ENCODE peak calls at places on chromosomes 7 and 10, in seven cellular contexts. M is H1, D is T47D, G is K562, K is GM12878, F is SK-N-SH, E is HepG2. I is an unnamed sample.

GRCh38 chr7:73618538-73618937 is 5.8 kb downstream of the MLXIPL start:
- DNase-seq in F (no peak), M (no peak), G (no peak), D (no peak), E (no peak), K (no peak), I (no peak)

GRCh38 chr10:33661580-33662269 is 327.3 kb upstream of the NRP1 start:
- DNase-seq in G (no peak), K (no peak), E (peak), M (no peak), D (no peak), F (peak), I (no peak)

GRCh38 chr10:121033371-121033770 is 182.2 kb downstream of the WDR11 start:
- DNase-seq in K (no peak), E (no peak), D (no peak), F (no peak), M (no peak), G (no peak), I (no peak)

GRCh38 chr7:100588438-100588837 is 2.3 kb downstream of the FBXO24 start:
- DNase-seq in K (no peak), F (peak), M (no peak), D (no peak), G (peak), E (no peak), I (no peak)

GRCh38 chr10:101566333-101567164 is 21.5 kb downstream of the POLL start:
- DNase-seq in F (peak), D (no peak), K (no peak), G (peak), E (no peak), M (peak), I (no peak)

GRCh38 chr7:98879198-98879988 is 1.1 kb downstream of the TRRAP start:
- DNase-seq in E (peak), D (peak), K (peak), F (peak), G (peak), M (peak), I (peak)

GRCh38 chr10:48247680-48248079 is 26.8 kb downstream of the FRMPD2 start:
- DNase-seq in K (no peak), F (no peak), G (no peak), E (no peak), M (peak), D (no peak), I (no peak)

GRCh38 chr7:3463696-3464095 is 162.6 kb downstream of the SDK1 start:
- DNase-seq in F (no peak), G (no peak), M (no peak), E (no peak), D (no peak), K (no peak), I (no peak)

GRCh38 chr7:106421181-106421762 is 136.5 kb upstream of the NAMPT start:
- DNase-seq in E (no peak), F (no peak), D (no peak), K (no peak), M (no peak), G (no peak), I (no peak)

GRCh38 chr7:79520543-79520942 is 67.1 kb upstream of the MAGI2 start:
- DNase-seq in D (no peak), G (no peak), F (no peak), M (no peak), E (no peak), K (no peak), I (no peak)

GRCh38 chr7:27611043-27611442 is 51.6 kb downstream of the HIBADH start:
- DNase-seq in K (no peak), M (no peak), G (no peak), D (no peak), F (no peak), E (no peak), I (no peak)

GRCh38 chr7:83514977-83515376 is 134.0 kb downstream of the SEMA3E start:
- DNase-seq in M (no peak), G (no peak), E (no peak), F (no peak), D (no peak), K (no peak), I (no peak)

GRCh38 chr10:11397566-11397965 is 213.9 kb downstream of the USP6NL start:
- DNase-seq in G (no peak), E (no peak), K (no peak), M (no peak), F (no peak), D (no peak), I (no peak)

GRCh38 chr7:17121671-17122070 is 176.8 kb upstream of the AHR start:
- DNase-seq in E (no peak), F (no peak), M (no peak), K (no peak), D (no peak), G (no peak), I (no peak)

GRCh38 chr10:111017093-111017492 is 59.7 kb upstream of the ADRA2A start:
- DNase-seq in F (no peak), E (no peak), K (no peak), D (no peak), G (no peak), M (no peak), I (no peak)

GRCh38 chr10:31706921-31707571 is 221.6 kb downstream of the ARHGAP12 start:
- DNase-seq in F (no peak), K (no peak), M (no peak), G (no peak), D (no peak), E (no peak), I (no peak)

GRCh38 chr10:535051-535450 is 154.4 kb downstream of the DIP2C start:
- DNase-seq in F (no peak), K (no peak), G (no peak), D (no peak), M (no peak), E (no peak), I (no peak)

GRCh38 chr10:533611-534566 is 155.6 kb downstream of the DIP2C start:
- DNase-seq in K (no peak), G (no peak), F (no peak), E (no peak), D (no peak), M (no peak), I (no peak)

GRCh38 chr10:536935-537334 is 152.5 kb downstream of the DIP2C start:
- DNase-seq in K (no peak), G (no peak), F (no peak), E (no peak), D (no peak), M (no peak), I (no peak)

GRCh38 chr10:536371-536925 is 153.0 kb downstream of the DIP2C start:
- DNase-seq in D (no peak), K (no peak), E (no peak), G (no peak), M (no peak), F (no peak), I (no peak)

GRCh38 chr10:535953-536352 is 153.5 kb downstream of the DIP2C start:
- DNase-seq in G (no peak), K (no peak), M (no peak), D (no peak), F (no peak), E (no peak), I (no peak)
- TF ChIP-seq JUND in G (no peak), K (no peak), M (no peak), D (no peak), F (no peak), E (no peak), I (no peak)

GRCh38 chr7:22635349-22635748 is 91.7 kb upstream of the IL6 start:
- DNase-seq in F (no peak), M (no peak), G (no peak), D (no peak), E (no peak), K (no peak), I (no peak)

GRCh38 chr7:22645418-22646181 is 81.4 kb upstream of the IL6 start:
- DNase-seq in E (no peak), M (no peak), G (no peak), K (no peak), F (no peak), D (no peak), I (no peak)

GRCh38 chr7:22639400-22639799 is 87.6 kb upstream of the IL6 start:
- DNase-seq in K (no peak), M (no peak), F (no peak), G (no peak), E (no peak), D (no peak), I (no peak)

GRCh38 chr7:22642454-22642853 is 84.5 kb upstream of the IL6 start:
- DNase-seq in K (no peak), G (no peak), M (no peak), F (no peak), E (no peak), D (no peak), I (no peak)

DNA sequence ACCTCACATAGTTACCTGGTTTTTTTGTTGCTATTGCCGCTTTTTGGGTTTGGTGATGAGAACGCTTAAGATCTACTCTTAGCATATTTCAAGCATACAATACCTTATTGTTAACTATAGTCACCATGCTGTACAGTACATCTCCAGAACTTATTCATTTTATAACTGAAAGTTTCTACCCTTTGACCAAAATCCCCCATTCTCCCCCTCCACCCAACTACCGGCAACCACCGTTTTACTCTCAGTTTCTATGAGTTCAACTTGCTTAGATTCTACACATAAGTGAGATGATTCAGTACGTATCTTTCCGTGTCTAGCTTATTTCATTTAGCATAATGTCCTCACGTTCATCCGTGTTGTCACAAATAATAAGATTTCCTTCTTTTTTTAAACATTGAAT is 86.7 kb upstream of the IL6 start:
- DNase-seq in E (no peak), F (no peak), K (peak), M (no peak), G (no peak), D (no peak), I (no peak)
- TF ChIP-seq JUND in E (no peak), F (no peak), K (peak), M (no peak), G (no peak), D (no peak), I (no peak)

GRCh38 chr10:122779924-122780323 is 65.7 kb downstream of the CUZD1 start:
- DNase-seq in F (no peak), E (no peak), G (no peak), K (no peak), D (no peak), M (no peak), I (no peak)

GRCh38 chr10:122777515-122778059 is 68.1 kb downstream of the CUZD1 start:
- DNase-seq in F (no peak), E (no peak), D (no peak), G (no peak), M (no peak), K (no peak), I (no peak)

GRCh38 chr10:122774269-122774668 is 71.4 kb downstream of the CUZD1 start:
- DNase-seq in K (no peak), M (no peak), E (no peak), D (no peak), G (no peak), F (no peak), I (no peak)
- TF ChIP-seq JUND in K (no peak), M (no peak), E (no peak), D (no peak), G (no peak), F (no peak), I (no peak)

GRCh38 chr10:5894873-5895272 is 4.8 kb downstream of the FBH1 start:
- DNase-seq in F (no peak), M (no peak), D (no peak), E (no peak), K (no peak), G (peak), I (no peak)
- TF ChIP-seq JUND in F (no peak), M (no peak), D (no peak), E (no peak), K (no peak), G (no peak), I (no peak)

GRCh38 chr10:119104653-119105024 is 726 bp downstream of the DENND10 start:
- DNase-seq in E (no peak), K (no peak), F (no peak), G (no peak), M (peak), D (no peak), I (no peak)
- TF ChIP-seq JUND in E (no peak), K (no peak), F (no peak), G (no peak), M (no peak), D (no peak), I (no peak)

GRCh38 chr7:155576416-155576815 is 30.1 kb upstream of the CNPY1 start:
- DNase-seq in F (no peak), D (peak), K (no peak), E (no peak), M (no peak), G (no peak), I (no peak)
- TF ChIP-seq JUND in F (no peak), D (no peak), K (no peak), E (no peak), M (no peak), G (no peak), I (no peak)

DNA sequence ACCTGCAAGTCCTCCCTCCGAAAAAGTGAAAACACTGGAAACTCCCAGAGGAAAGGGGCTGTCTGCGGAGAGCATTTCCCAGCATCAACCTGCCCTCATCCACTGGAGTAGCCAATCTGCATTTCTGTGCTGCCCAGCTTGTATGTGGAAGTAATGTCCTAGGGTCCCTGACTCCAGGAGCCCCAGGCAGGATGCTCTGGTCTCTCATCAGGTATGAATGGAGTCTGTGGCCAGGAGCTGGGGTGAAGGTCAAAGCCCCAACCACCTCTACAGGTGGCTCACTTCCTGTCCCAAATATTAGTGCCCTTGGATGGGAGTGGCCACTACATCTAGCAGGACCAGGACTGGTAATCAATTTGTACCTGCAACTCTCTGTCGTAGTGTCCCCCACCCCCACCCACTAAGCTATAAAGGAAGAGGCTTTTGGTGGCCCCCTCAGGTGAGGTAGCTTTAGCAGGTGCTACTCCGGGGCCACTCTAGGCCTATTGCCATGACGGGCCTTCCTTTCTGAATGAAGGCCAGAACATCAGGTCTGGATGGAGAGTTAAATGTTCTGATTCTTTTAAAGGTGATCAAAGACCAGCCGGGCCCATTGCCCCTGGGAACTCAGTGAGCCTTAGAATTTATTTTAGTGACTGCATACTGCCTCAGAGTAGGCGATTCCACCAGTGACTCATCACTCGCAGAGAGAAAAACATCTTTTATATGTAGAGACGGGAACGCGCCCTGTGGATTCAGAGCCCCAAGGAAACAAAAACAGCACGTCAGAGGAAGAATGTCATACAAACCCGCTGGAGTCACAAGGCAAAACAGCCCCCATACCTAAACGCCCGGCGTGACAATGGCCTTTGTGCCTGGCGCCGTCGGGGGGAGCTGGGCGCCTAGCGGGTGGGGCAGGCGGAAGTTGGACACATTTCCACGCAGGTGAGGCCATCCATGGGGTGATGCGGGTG is 13.0 kb downstream of the EN2 start:
- DNase-seq in D (no peak), K (no peak), F (peak), G (no peak), E (no peak), M (peak), I (no peak)
- TF ChIP-seq JUND in D (no peak), K (no peak), F (no peak), G (no peak), E (no peak), M (no peak), I (no peak)

GRCh38 chr10:60446855-60447254 is 57.2 kb upstream of the ANK3 start:
- DNase-seq in K (no peak), E (no peak), F (no peak), D (peak), M (no peak), G (no peak), I (no peak)
- TF ChIP-seq JUND in K (no peak), E (no peak), F (no peak), D (no peak), M (no peak), G (no peak), I (no peak)